ENCODE peak calls at places on chromosome 20, in six cellular contexts. H, O, X, W, P and I are unnamed samples.

GRCh38 chr20:18056174-18057105 is 1.3 kb downstream of the OVOL2 start:
- DNase-seq in X (peak), O (no peak), H (peak), W (no peak), P (peak), I (no peak)

GRCh38 chr20:834151-834747 is 734 bp downstream of the FAM110A start:
- DNase-seq in P (no peak), H (no peak), W (no peak), O (no peak), X (no peak), I (no peak)

GRCh38 chr20:63737940-63738686 is 1.5 kb upstream of the SLC2A4RG start:
- DNase-seq in P (no peak), X (no peak), O (peak), W (no peak), H (no peak), I (peak)

GRCh38 chr20:50379049-50379990 is 130.9 kb upstream of the PTPN1 start:
- DNase-seq in O (no peak), H (peak), W (no peak), X (peak), P (no peak), I (no peak)

GRCh38 chr20:53077373-53078205 is 105.4 kb downstream of the TSHZ2 start:
- DNase-seq in W (no peak), X (peak), O (no peak), H (no peak), P (no peak), I (no peak)

GRCh38 chr20:17854307-17854903 is 114.2 kb downstream of the SNX5 start:
- DNase-seq in O (no peak), H (no peak), X (peak), W (no peak), P (peak), I (no peak)

GRCh38 chr20:52217689-52218395 is 26.3 kb upstream of the ZFP64 start:
- DNase-seq in X (no peak), W (no peak), P (no peak), O (no peak), H (no peak), I (no peak)

GRCh38 chr20:8104252-8104651 is 27.8 kb upstream of the PLCB1 start:
- DNase-seq in W (no peak), P (no peak), O (no peak), X (no peak), H (no peak), I (no peak)

GRCh38 chr20:63696628-63697356 is at the start of gene TNFRSF6B:
- DNase-seq in P (no peak), H (no peak), W (no peak), O (no peak), X (no peak), I (no peak)

GRCh38 chr20:3071610-3072529 is at the start of gene OXT:
- DNase-seq in P (no peak), W (peak), X (no peak), H (no peak), O (peak), I (peak)

GRCh38 chr20:44494266-44494665 is 18.6 kb downstream of the TTPAL start:
- DNase-seq in X (no peak), H (no peak), W (no peak), O (no peak), P (no peak), I (no peak)

GRCh38 chr20:44355503-44356352 is at the start of gene HNF4A:
- DNase-seq in P (no peak), H (no peak), W (no peak), O (no peak), X (peak), I (no peak)

GRCh38 chr20:50980071-50980681 is 21.6 kb downstream of the MOCS3 start:
- DNase-seq in X (no peak), P (no peak), W (no peak), O (no peak), H (no peak), I (no peak)

GRCh38 chr20:61737346-61737745 is 328.3 kb downstream of the TAF4 start:
- DNase-seq in W (no peak), X (no peak), H (no peak), O (no peak), P (no peak), I (no peak)

GRCh38 chr20:59994697-59995122 is 36.5 kb downstream of the CDH26 start:
- DNase-seq in X (peak), W (no peak), P (no peak), H (no peak), O (no peak), I (no peak)

GRCh38 chr20:61994546-61994945 is 71.1 kb downstream of the TAF4 start:
- DNase-seq in X (no peak), H (no peak), W (no peak), O (no peak), P (no peak), I (no peak)

GRCh38 chr20:36578642-36579041 is 5.2 kb downstream of the TGIF2 start:
- DNase-seq in H (no peak), O (no peak), P (no peak), X (no peak), W (no peak), I (no peak)

GRCh38 chr20:2446845-2447244 is 23.7 kb downstream of the SNRPB start:
- DNase-seq in X (no peak), W (no peak), O (no peak), P (no peak), H (no peak), I (no peak)

GRCh38 chr20:13865825-13866351 is 81.1 kb downstream of the NDUFAF5 start:
- DNase-seq in W (no peak), P (peak), H (no peak), O (no peak), X (peak), I (no peak)

GRCh38 chr20:61753196-61753942 is 312.3 kb downstream of the TAF4 start:
- DNase-seq in H (no peak), W (no peak), O (no peak), X (no peak), P (no peak), I (no peak)

GRCh38 chr20:13243826-13244376 is 22.8 kb downstream of the ISM1 start:
- DNase-seq in X (no peak), H (no peak), W (no peak), P (no peak), O (no peak), I (no peak)

GRCh38 chr20:1266167-1266973 is at the start of gene SNPH:
- DNase-seq in O (peak), P (peak), X (peak), W (peak), H (peak), I (peak)

GRCh38 chr20:8005575-8006366 is 13.8 kb downstream of the TMX4 start:
- DNase-seq in X (no peak), O (no peak), P (no peak), W (no peak), H (no peak), I (no peak)

GRCh38 chr20:53547664-53548239 is 45.9 kb downstream of the ZNF217 start:
- DNase-seq in O (no peak), X (peak), H (peak), W (no peak), P (peak), I (no peak)

GRCh38 chr20:20364016-20364746 is 3.7 kb upstream of the INSM1 start:
- DNase-seq in W (no peak), O (no peak), P (peak), X (no peak), H (peak), I (no peak)

GRCh38 chr20:25695532-25696383 is 895 bp downstream of the ZNF337 start:
- DNase-seq in P (no peak), O (no peak), X (no peak), W (no peak), H (no peak), I (no peak)

GRCh38 chr20:36929290-36929689 is 22.2 kb downstream of the SAMHD1 start:
- DNase-seq in H (no peak), W (no peak), P (no peak), X (no peak), O (no peak), I (no peak)

GRCh38 chr20:50380697-50381040 is 129.5 kb upstream of the PTPN1 start:
- DNase-seq in X (no peak), P (peak), W (no peak), H (no peak), O (no peak), I (no peak)

GRCh38 chr20:5000263-5001173 is 792 bp downstream of the SLC23A2 start:
- DNase-seq in W (no peak), H (no peak), X (peak), O (peak), P (peak), I (peak)

GRCh38 chr20:59805786-59806577 is 127.5 kb downstream of the SYCP2 start:
- DNase-seq in W (no peak), O (no peak), H (no peak), X (peak), P (no peak), I (no peak)

GRCh38 chr20:37393863-37394542 is 48.1 kb downstream of the SRC start:
- DNase-seq in O (no peak), P (no peak), X (no peak), H (no peak), W (no peak), I (no peak)

GRCh38 chr20:10316582-10316981 is 98.0 kb downstream of the SNAP25 start:
- DNase-seq in X (no peak), P (no peak), O (no peak), W (no peak), H (no peak), I (no peak)

GRCh38 chr20:11172881-11173280 is 499.1 kb upstream of the JAG1 start:
- DNase-seq in P (no peak), X (no peak), W (no peak), O (no peak), H (no peak), I (no peak)

GRCh38 chr20:57469418-57470211 is 55.3 kb downstream of the CTCFL start:
- DNase-seq in O (no peak), H (no peak), P (no peak), X (no peak), W (no peak), I (no peak)

GRCh38 chr20:4800676-4801449 is 79.2 kb downstream of the PRND start:
- DNase-seq in P (no peak), X (no peak), O (no peak), H (no peak), W (no peak), I (no peak)

GRCh38 chr20:39823239-39823638 is 861.1 kb downstream of the DHX35 start:
- DNase-seq in P (no peak), W (no peak), H (no peak), O (no peak), X (peak), I (no peak)

GRCh38 chr20:48453477-48454093 is 374.2 kb downstream of the PREX1 start:
- DNase-seq in H (no peak), W (no peak), P (no peak), O (no peak), X (no peak), I (no peak)